ENCODE peak calls at places on chromosomes 3 and 15, in eight cellular contexts. A, F, Z, O, J, M, S and K are unnamed samples.

GRCh38 chr15:81914333-81914732 is 131.5 kb downstream of the MEX3B start:
- DNase-seq in A (no peak), F (no peak), Z (no peak), O (no peak), J (no peak), M (no peak), S (no peak), K (no peak)

GRCh38 chr3:15438988-15439387 is 11.6 kb downstream of the EAF1 start:
- DNase-seq in A (peak; percentile 67), F (peak; percentile 73), Z (peak; percentile 92), O (peak; percentile 83), J (no peak), M (no peak), S (peak; percentile 60), K (no peak)

GRCh38 chr3:121871434-121871833 is 22.8 kb upstream of the SLC15A2 start:
- DNase-seq in A (no peak), F (no peak), Z (no peak), O (no peak), J (no peak), M (no peak), S (no peak), K (no peak)

GRCh38 chr3:162166543-162166942 is 669.9 kb downstream of the OTOL1 start:
- DNase-seq in A (no peak), F (no peak), Z (peak; percentile 38), O (no peak), J (no peak), M (no peak), S (peak; percentile 2), K (no peak)

GRCh38 chr3:160114352-160114751 is 110.9 kb upstream of the C3orf80 start:
- DNase-seq in A (no peak), F (no peak), Z (no peak), O (no peak), J (no peak), M (no peak), S (no peak), K (no peak)

GRCh38 chr3:190718097-190718496 is 144.4 kb downstream of the GMNC start:
- DNase-seq in A (no peak), F (no peak), Z (peak; percentile 25), O (no peak), J (peak; percentile 16), M (no peak), S (no peak), K (no peak)

GRCh38 chr15:28955160-28955502 is 69.4 kb downstream of the APBA2 start:
- DNase-seq in A (no peak), F (peak; percentile 76), Z (peak; percentile 42), O (peak; percentile 14), J (no peak), M (no peak), S (peak; percentile 15), K (peak; percentile 83)

GRCh38 chr3:101195951-101196713 is 124.2 kb downstream of the IMPG2 start:
- DNase-seq in A (peak; percentile 56), F (peak; percentile 76), Z (peak; percentile 90), O (no peak), J (no peak), M (peak; percentile 88), S (peak; percentile 71), K (peak; percentile 57)

GRCh38 chr3:15820911-15821310 is 23.1 kb upstream of the ANKRD28 start:
- DNase-seq in A (peak; percentile 44), F (peak; percentile 28), Z (peak; percentile 48), O (no peak), J (no peak), M (peak; percentile 11), S (peak; percentile 39), K (no peak)

GRCh38 chr3:177983341-177983740 is 552.9 kb upstream of the KCNMB2 start:
- DNase-seq in A (no peak), F (no peak), Z (no peak), O (no peak), J (no peak), M (no peak), S (no peak), K (no peak)

GRCh38 chr15:47443839-47444238 is 273.5 kb upstream of the SEMA6D start:
- DNase-seq in A (no peak), F (no peak), Z (peak; percentile 34), O (no peak), J (no peak), M (no peak), S (no peak), K (no peak)

GRCh38 chr3:44467241-44467640 is 10.2 kb downstream of the ZNF445 start:
- DNase-seq in A (no peak), F (no peak), Z (no peak), O (no peak), J (no peak), M (peak; percentile 9), S (no peak), K (no peak)

GRCh38 chr3:31958721-31959152 is 22.3 kb downstream of the OSBPL10 start:
- DNase-seq in A (no peak), F (no peak), Z (no peak), O (no peak), J (no peak), M (peak; percentile 52), S (no peak), K (no peak)